ENCODE peak calls at places on chromosomes 5 and 9, in four cellular contexts. I, P, L and V are unnamed samples.

GRCh38 chr9:70998962-70999361 is 122.5 kb downstream of the TRPM3 start:
- DNase-seq in I (peak), P (no peak), L (no peak), V (peak)

GRCh38 chr5:109145139-109145538 is 264.6 kb downstream of the PJA2 start:
- DNase-seq in I (no peak), P (no peak), L (no peak), V (no peak)

GRCh38 chr9:131997779-131998178 is 81.9 kb downstream of the MED27 start:
- DNase-seq in I (no peak), P (no peak), L (no peak), V (peak)

GRCh38 chr9:75712690-75713089 is 177.8 kb upstream of the PCSK5 start:
- DNase-seq in I (peak), P (no peak), L (no peak), V (no peak)

GRCh38 chr5:33894566-33894965 is 2.8 kb upstream of the ADAMTS12 start:
- DNase-seq in I (peak), P (no peak), L (no peak), V (peak)

GRCh38 chr9:27117489-27118135 is 8.6 kb downstream of the TEK start:
- DNase-seq in I (no peak), P (no peak), L (peak), V (no peak)

GRCh38 chr5:72523960-72524582 is 16.9 kb upstream of the ZNF366 start:
- DNase-seq in I (peak), P (no peak), L (peak), V (peak)

GRCh38 chr5:68114641-68115040 is 100.9 kb upstream of the PIK3R1 start:
- DNase-seq in I (peak), P (no peak), L (no peak), V (peak)

GRCh38 chr9:84493284-84493947 is 152.9 kb upstream of the SLC28A3 start:
- DNase-seq in I (no peak), P (no peak), L (no peak), V (no peak)

GRCh38 chr9:113559834-113560620 is 96.5 kb downstream of the RGS3 start:
- DNase-seq in I (no peak), P (no peak), L (no peak), V (no peak)

GRCh38 chr9:28007097-28007817 is 434.0 kb upstream of the C9orf72 start:
- DNase-seq in I (no peak), P (no peak), L (no peak), V (no peak)

GRCh38 chr5:142640316-142641005 is 45.4 kb downstream of the FGF1 start:
- DNase-seq in I (no peak), P (no peak), L (no peak), V (no peak)